ENCODE peak calls at places on chromosomes 1 and 21, in six cellular contexts. M is AG10803, W is tibial nerve, I is uterus, P is Panc1, O is dorsolateral prefrontal cortex. T is an unnamed sample.

GRCh38 chr1:84724128-84724860 is 34.0 kb upstream of the SSX2IP start:
- DNase-seq in M (no peak), W (no peak), I (no peak), P (peak), O (no peak), T (no peak)

GRCh38 chr21:34707876-34708325 is 39.1 kb downstream of the CLIC6 start:
- DNase-seq in M (no peak), W (no peak), I (no peak), P (no peak), O (no peak), T (no peak)

GRCh38 chr1:27298632-27299384 is 23.2 kb upstream of the TMEM222 start:
- DNase-seq in M (peak), W (no peak), I (no peak), P (no peak), O (no peak), T (no peak)

GRCh38 chr1:201347498-201348210 is 29.8 kb downstream of the TNNT2 start:
- DNase-seq in M (no peak), W (no peak), I (no peak), P (no peak), O (no peak), T (no peak)

GRCh38 chr21:38712076-38712475 is 93.7 kb upstream of the ETS2 start:
- DNase-seq in M (peak), W (no peak), I (no peak), P (peak), O (no peak), T (peak)

GRCh38 chr1:95012389-95012788 is 60.4 kb downstream of the ALG14 start:
- DNase-seq in M (peak), W (no peak), I (no peak), P (no peak), O (no peak), T (no peak)

GRCh38 chr1:168683871-168684270 is 45.1 kb downstream of the DPT start:
- DNase-seq in M (no peak), W (no peak), I (no peak), P (no peak), O (no peak), T (no peak)

GRCh38 chr1:192986110-192986747 is 72.9 kb downstream of the UCHL5 start:
- DNase-seq in M (no peak), W (no peak), I (no peak), P (no peak), O (no peak), T (no peak)

GRCh38 chr1:46003315-46003714 is 129.1 kb downstream of the PIK3R3 start:
- DNase-seq in M (no peak), W (no peak), I (no peak), P (no peak), O (no peak), T (no peak)

GRCh38 chr1:156581661-156582387 is 2.3 kb downstream of the TTC24 start:
- DNase-seq in M (no peak), W (no peak), I (no peak), P (no peak), O (no peak), T (no peak)

GRCh38 chr1:156128749-156129682 is 14.5 kb downstream of the LMNA start:
- DNase-seq in M (peak), W (peak), I (peak), P (no peak), O (no peak), T (no peak)

GRCh38 chr1:182051938-182052337 is 9.6 kb downstream of the ZNF648 start:
- DNase-seq in M (no peak), W (no peak), I (no peak), P (no peak), O (no peak), T (no peak)

GRCh38 chr1:201566933-201567801 is 28.2 kb downstream of the NAV1 start:
- DNase-seq in M (no peak), W (no peak), I (no peak), P (no peak), O (no peak), T (no peak)

GRCh38 chr1:17228619-17229018 is 20.3 kb upstream of the PADI3 start:
- DNase-seq in M (no peak), W (no peak), I (no peak), P (no peak), O (no peak), T (no peak)

GRCh38 chr1:155961937-155962336 is 16.4 kb downstream of the ARHGEF2 start:
- DNase-seq in M (peak), W (no peak), I (peak), P (peak), O (peak), T (peak)

GRCh38 chr1:45258059-45258650 is 51.8 kb upstream of the ZSWIM5 start:
- DNase-seq in M (no peak), W (no peak), I (no peak), P (no peak), O (no peak), T (no peak)

GRCh38 chr21:43304206-43304605 is 122.7 kb downstream of the SIK1 start:
- DNase-seq in M (no peak), W (no peak), I (no peak), P (no peak), O (no peak), T (no peak)

GRCh38 chr1:243250102-243250501 is 5.0 kb downstream of the CEP170 start:
- DNase-seq in M (no peak), W (no peak), I (no peak), P (no peak), O (no peak), T (no peak)

GRCh38 chr1:221839794-221840395 is 98.0 kb upstream of the DUSP10 start:
- DNase-seq in M (peak), W (no peak), I (no peak), P (no peak), O (no peak), T (peak)

GRCh38 chr1:52281518-52281917 is 84.5 kb downstream of the CC2D1B start:
- DNase-seq in M (peak), W (no peak), I (no peak), P (no peak), O (no peak), T (no peak)

GRCh38 chr1:184396081-184396480 is 9.3 kb downstream of the C1orf21 start:
- DNase-seq in M (no peak), W (no peak), I (no peak), P (no peak), O (no peak), T (no peak)

GRCh38 chr1:204199579-204199978 is 3.3 kb upstream of the KISS1 start:
- DNase-seq in M (no peak), W (no peak), I (no peak), P (no peak), O (no peak), T (no peak)

GRCh38 chr1:159991513-159991912 is 37.5 kb upstream of the SLAMF9 start:
- DNase-seq in M (peak), W (no peak), I (no peak), P (no peak), O (no peak), T (no peak)

GRCh38 chr1:72827285-72827684 is 544.9 kb upstream of the NEGR1 start:
- DNase-seq in M (peak), W (no peak), I (no peak), P (no peak), O (no peak), T (peak)

GRCh38 chr21:31266241-31266640 is 77.8 kb downstream of the TIAM1 start:
- DNase-seq in M (no peak), W (no peak), I (no peak), P (no peak), O (peak), T (no peak)

GRCh38 chr1:12630946-12631540 is 12.8 kb upstream of the AADACL4 start:
- DNase-seq in M (no peak), W (no peak), I (no peak), P (no peak), O (no peak), T (no peak)

GRCh38 chr1:37474697-37475379 is 458 bp downstream of the ZC3H12A start:
- DNase-seq in M (peak), W (no peak), I (no peak), P (no peak), O (no peak), T (no peak)

GRCh38 chr21:30986966-30987365 is 51.3 kb downstream of the KRTAP19-8 start:
- DNase-seq in M (no peak), W (no peak), I (no peak), P (no peak), O (no peak), T (no peak)

GRCh38 chr21:37489553-37489952 is 123.0 kb downstream of the DYRK1A start:
- DNase-seq in M (no peak), W (no peak), I (no peak), P (no peak), O (no peak), T (no peak)

GRCh38 chr1:163561570-163562295 is 240.0 kb downstream of the NUF2 start:
- DNase-seq in M (peak), W (no peak), I (no peak), P (no peak), O (no peak), T (no peak)

GRCh38 chr21:29256125-29256895 is 42.4 kb upstream of the BACH1 start:
- DNase-seq in M (no peak), W (no peak), I (no peak), P (no peak), O (no peak), T (no peak)
- H3K4me3 ChIP-seq in M (no peak), W (no peak), I (no peak), P (no peak), O (no peak), T (no peak)

GRCh38 chr1:107930292-107930691 is 34.7 kb downstream of the VAV3 start:
- DNase-seq in M (no peak), W (no peak), I (no peak), P (no peak), O (no peak), T (no peak)

GRCh38 chr1:107927815-107928214 is 37.2 kb downstream of the VAV3 start:
- DNase-seq in M (no peak), W (no peak), I (no peak), P (no peak), O (no peak), T (no peak)

GRCh38 chr1:107920999-107921398 is 44.0 kb downstream of the VAV3 start:
- DNase-seq in M (no peak), W (no peak), I (no peak), P (no peak), O (no peak), T (no peak)

GRCh38 chr1:107925565-107925964 is 39.4 kb downstream of the VAV3 start:
- DNase-seq in M (no peak), W (no peak), I (no peak), P (no peak), O (no peak), T (no peak)

DNA sequence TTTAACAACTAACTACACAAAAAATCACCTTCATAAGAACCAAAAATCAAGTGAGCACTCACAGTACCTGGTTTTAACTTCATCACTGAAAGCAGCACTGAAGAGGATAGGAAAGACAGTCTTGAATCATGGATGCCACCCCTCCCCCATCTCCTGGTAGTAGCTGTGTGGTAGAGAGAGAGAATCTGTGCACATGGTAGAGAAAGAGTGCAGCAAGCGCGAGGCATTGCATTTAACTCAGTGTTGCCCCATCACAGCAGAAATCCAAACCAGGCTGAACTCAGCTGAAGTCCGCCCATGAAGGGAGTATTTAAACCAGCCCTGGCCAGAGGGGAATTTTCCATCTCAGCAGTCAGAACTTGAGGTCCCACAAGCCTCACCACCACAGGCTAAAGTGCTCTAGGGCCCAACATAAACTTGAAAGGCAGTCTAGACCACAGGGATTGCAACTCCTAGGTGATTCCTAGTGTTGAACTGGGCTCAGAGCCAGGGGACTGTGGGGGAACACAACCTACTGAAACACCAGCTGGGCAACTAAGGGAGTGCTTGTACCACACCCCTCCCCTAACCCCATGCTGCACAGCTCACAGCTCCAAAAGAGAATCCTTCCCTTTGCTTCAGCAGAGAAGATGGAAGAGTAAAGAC is 38.4 kb downstream of the VAV3 start:
- DNase-seq in M (no peak), W (no peak), I (no peak), P (no peak), O (no peak), T (no peak)
- TF ChIP-seq CTCF in M (no peak), W (no peak), I (no peak), P (no peak), O (no peak), T (no peak)

GRCh38 chr1:70220517-70221240 is 501 bp upstream of the SRSF11 start:
- DNase-seq in M (no peak), W (no peak), I (no peak), P (no peak), O (no peak), T (no peak)
- H3K4me3 ChIP-seq in M (peak), W (peak), I (peak), P (peak), O (peak), T (peak)

GRCh38 chr1:157626099-157626498 is 28.2 kb upstream of the FCRL4 start:
- DNase-seq in M (no peak), W (no peak), I (no peak), P (no peak), O (no peak), T (no peak)
- TF ChIP-seq CTCF in M (no peak), W (peak), I (no peak), P (peak), O (no peak), T (peak)

DNA sequence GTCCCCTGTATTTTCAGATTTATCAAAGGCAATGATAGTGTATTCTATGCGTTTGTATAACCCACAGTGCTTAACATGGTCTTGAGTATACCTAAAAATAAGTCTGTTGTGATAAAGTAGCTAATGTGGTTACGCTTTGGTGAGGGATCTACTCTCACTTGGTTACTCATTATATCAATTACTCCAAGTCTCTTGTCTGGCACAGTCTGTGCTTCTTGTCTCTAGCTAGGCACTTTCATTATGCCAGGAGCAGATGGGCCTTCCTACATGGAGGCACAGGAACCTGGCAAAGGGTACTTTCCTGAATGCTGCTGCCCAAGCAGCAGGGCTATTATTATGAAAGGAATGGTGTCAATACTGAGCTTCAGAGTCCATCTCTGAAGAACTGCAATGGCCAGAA is 4.2 kb upstream of the PTPN22 start:
- DNase-seq in M (no peak), W (no peak), I (no peak), P (no peak), O (no peak), T (peak)
- H3K4me3 ChIP-seq in M (no peak), W (no peak), I (no peak), P (no peak), O (no peak), T (no peak)

GRCh38 chr1:14539953-14540563 is 58.4 kb upstream of the KAZN start:
- DNase-seq in M (no peak), W (no peak), I (no peak), P (no peak), O (no peak), T (no peak)

GRCh38 chr1:14541348-14541747 is 57.1 kb upstream of the KAZN start:
- DNase-seq in M (no peak), W (no peak), I (no peak), P (no peak), O (no peak), T (no peak)

GRCh38 chr1:14535619-14536355 is 62.7 kb upstream of the KAZN start:
- DNase-seq in M (no peak), W (no peak), I (no peak), P (no peak), O (no peak), T (no peak)

GRCh38 chr1:14539309-14539708 is 59.2 kb upstream of the KAZN start:
- DNase-seq in M (no peak), W (no peak), I (no peak), P (no peak), O (no peak), T (no peak)

DNA sequence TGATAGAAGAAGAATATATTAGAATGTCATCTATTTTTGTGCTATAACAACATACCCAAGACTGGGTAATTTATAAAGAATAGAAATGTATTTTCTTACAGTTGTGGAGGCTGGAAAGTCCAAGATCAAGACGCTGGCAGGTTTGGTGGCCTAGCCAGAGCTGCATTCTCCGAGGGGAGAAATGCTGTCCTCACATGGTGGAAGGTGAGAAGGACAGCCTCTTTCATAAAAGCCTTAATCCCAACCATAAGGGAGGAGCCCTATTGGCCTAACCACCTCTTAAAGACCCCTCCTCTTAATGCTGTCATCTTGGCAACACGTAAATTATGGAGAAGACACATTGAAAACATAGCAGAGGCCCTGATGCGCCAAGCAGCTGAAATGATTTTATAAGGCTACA is 60.1 kb upstream of the KAZN start:
- DNase-seq in M (no peak), W (no peak), I (no peak), P (no peak), O (no peak), T (no peak)
- TF ChIP-seq CTCF in M (peak), W (no peak), I (no peak), P (peak), O (no peak), T (peak)

GRCh38 chr1:179971563-179972496 is 17.2 kb downstream of the CEP350 start:
- DNase-seq in M (no peak), W (no peak), I (no peak), P (no peak), O (no peak), T (no peak)

GRCh38 chr1:179968994-179969919 is 14.6 kb downstream of the CEP350 start:
- DNase-seq in M (no peak), W (no peak), I (no peak), P (no peak), O (no peak), T (no peak)

GRCh38 chr1:179968284-179968993 is 13.8 kb downstream of the CEP350 start:
- DNase-seq in M (no peak), W (no peak), I (no peak), P (no peak), O (no peak), T (no peak)

GRCh38 chr1:179966551-179966950 is 11.9 kb downstream of the CEP350 start:
- DNase-seq in M (peak), W (no peak), I (no peak), P (no peak), O (no peak), T (no peak)

DNA sequence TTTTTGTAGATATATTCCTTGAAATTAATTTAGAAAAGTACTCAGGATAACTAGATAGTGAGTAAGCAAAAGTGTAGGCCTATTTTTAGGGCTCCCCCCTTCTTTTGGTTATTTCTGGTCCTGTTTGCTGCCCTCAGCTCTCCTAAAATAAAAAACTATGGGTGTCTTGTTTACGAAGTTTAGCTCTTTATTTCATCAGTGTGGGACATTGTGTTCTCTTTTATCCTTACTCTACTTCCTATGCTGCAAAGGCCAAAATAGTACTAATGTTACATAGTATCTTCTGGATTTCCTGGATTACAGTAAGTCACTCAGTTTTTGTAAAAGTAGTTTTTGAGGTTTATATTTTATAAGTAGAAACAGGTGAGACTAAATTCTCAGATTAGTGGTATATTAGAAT is 15.4 kb downstream of the CEP350 start:
- DNase-seq in M (peak), W (no peak), I (no peak), P (no peak), O (no peak), T (no peak)
- H3K4me3 ChIP-seq in M (no peak), W (no peak), I (no peak), P (no peak), O (no peak), T (no peak)